ENCODE peak calls at places on chromosome 1, in ten cellular contexts. P is activated T-cell treated with anti-CD3 and anti-CD28 coated beads, Interleukin-2, amount 50 U/mL, for 48 hours; V is posterior vena cava; H is psoas muscle; D is prostate gland; I is NCI-H2171; R is activated CD4-positive, CD25-positive, alpha-beta regulatory T cell treated with anti-CD3 and anti-CD28 coated beads, Interleukin-2, amount 50 U/mL, for 16 hours; Y is stimulated activated CD8-positive, alpha-beta memory T cell treated with anti-CD3 and anti-CD28 coated beads, Interleukin-4, amount 100 ng/mL, for 24 hours; K is endothelial cell; O is fibroblast of pulmonary artery. B is an unnamed sample.

GRCh38 chr1:183191833-183192232 is 5.8 kb downstream of the LAMC2 start:
- DNase-seq in R (no peak), V (no peak), D (no peak), H (no peak), P (no peak), I (no peak), K (no peak), O (peak), Y (no peak), B (no peak)

GRCh38 chr1:244347942-244348341 is 103.8 kb downstream of the ADSS2 start:
- DNase-seq in O (no peak), D (peak), P (no peak), H (no peak), I (no peak), K (no peak), V (no peak), R (no peak), Y (no peak), B (no peak)

GRCh38 chr1:157948547-157949152 is 44.8 kb upstream of the KIRREL1 start:
- DNase-seq in P (no peak), Y (no peak), V (no peak), K (peak), D (no peak), R (no peak), I (no peak), H (no peak), O (peak), B (no peak)

GRCh38 chr1:35691571-35692220 is 27.0 kb downstream of the C1orf216 start:
- DNase-seq in P (no peak), K (no peak), Y (no peak), R (no peak), D (no peak), O (no peak), I (no peak), H (no peak), V (peak), B (no peak)

GRCh38 chr1:37919277-37919676 is 27.6 kb downstream of the INPP5B start:
- DNase-seq in K (no peak), H (no peak), I (no peak), R (no peak), D (no peak), O (peak), V (no peak), P (no peak), Y (no peak), B (no peak)

GRCh38 chr1:204589409-204590038 is 73.3 kb downstream of the MDM4 start:
- DNase-seq in D (no peak), H (no peak), I (no peak), V (peak), O (peak), K (no peak), P (no peak), Y (no peak), R (no peak), B (no peak)

GRCh38 chr1:168752171-168752570 is 23.2 kb upstream of the DPT start:
- DNase-seq in O (peak), D (no peak), P (no peak), Y (no peak), K (no peak), I (no peak), H (no peak), V (no peak), R (no peak), B (no peak)

GRCh38 chr1:162391790-162392563 is 10.4 kb downstream of the C1orf226 start:
- DNase-seq in O (peak), P (no peak), R (no peak), I (peak), D (peak), K (no peak), H (no peak), V (no peak), Y (no peak), B (no peak)

GRCh38 chr1:192350351-192350750 is 33.6 kb downstream of the RGS21 start:
- DNase-seq in K (no peak), O (no peak), D (no peak), V (no peak), R (no peak), P (no peak), H (no peak), I (no peak), Y (no peak), B (no peak)

GRCh38 chr1:198794498-198794897 is 155.7 kb downstream of the PTPRC start:
- DNase-seq in P (no peak), D (no peak), O (peak), R (no peak), V (no peak), K (no peak), Y (no peak), H (no peak), I (no peak), B (no peak)

GRCh38 chr1:206469411-206469932 is 804 bp upstream of the IKBKE start:
- DNase-seq in O (no peak), I (no peak), R (no peak), V (no peak), Y (no peak), H (no peak), P (no peak), D (no peak), K (no peak), B (no peak)